ENCODE peak calls at places on chromosome 20, in nine cellular contexts. O, Q, H, F, U, K, M, G and P are unnamed samples.

GRCh38 chr20:6765469-6766058 is 1.9 kb upstream of the BMP2 start:
- DNase-seq in Q (peak), H (peak), O (no peak), K (no peak), G (peak), M (no peak), U (peak), F (peak), P (peak)

GRCh38 chr20:13243826-13244376 is 22.8 kb downstream of the ISM1 start:
- DNase-seq in G (peak), K (no peak), H (no peak), U (peak), O (no peak), Q (no peak), M (no peak), F (no peak), P (no peak)

GRCh38 chr20:23884136-23884770 is 4.7 kb upstream of the CST5 start:
- DNase-seq in K (no peak), O (no peak), G (no peak), Q (no peak), F (no peak), H (no peak), M (no peak), U (no peak), P (no peak)

GRCh38 chr20:41169791-41170351 is 32.5 kb downstream of the PLCG1 start:
- DNase-seq in O (no peak), K (no peak), G (peak), U (peak), M (no peak), H (peak), F (no peak), Q (no peak), P (no peak)

GRCh38 chr20:3349786-3350185 is 57.7 kb downstream of the DNAAF9 start:
- DNase-seq in M (no peak), O (no peak), G (no peak), Q (no peak), U (no peak), H (no peak), F (no peak), K (no peak), P (no peak)

GRCh38 chr20:63579017-63579705 is 5.1 kb upstream of the HELZ2 start:
- DNase-seq in H (no peak), M (no peak), G (no peak), Q (no peak), U (no peak), F (no peak), O (no peak), K (no peak), P (no peak)

GRCh38 chr20:13274311-13274965 is 53.4 kb downstream of the ISM1 start:
- DNase-seq in M (no peak), K (no peak), Q (no peak), G (no peak), U (no peak), F (no peak), H (no peak), O (no peak), P (no peak)

GRCh38 chr20:56181593-56181992 is 66.9 kb upstream of the MC3R start:
- DNase-seq in U (no peak), G (no peak), F (no peak), K (no peak), H (no peak), M (no peak), Q (no peak), O (no peak), P (no peak)

GRCh38 chr20:44704551-44704971 is 10.6 kb upstream of the CCN5 start:
- DNase-seq in U (peak), M (no peak), Q (no peak), K (no peak), O (no peak), G (no peak), F (no peak), H (peak), P (no peak)

GRCh38 chr20:13492001-13492480 is 146.7 kb downstream of the TASP1 start:
- DNase-seq in Q (no peak), H (peak), G (peak), K (no peak), M (peak), O (no peak), F (no peak), U (peak), P (no peak)

GRCh38 chr20:10412591-10413408 is 21.2 kb downstream of the MKKS start:
- DNase-seq in F (peak), Q (no peak), K (no peak), M (no peak), U (no peak), G (peak), H (peak), O (no peak), P (no peak)

GRCh38 chr20:47576516-47577033 is 74.9 kb downstream of the NCOA3 start:
- DNase-seq in F (peak), G (peak), O (peak), Q (peak), U (peak), H (peak), M (peak), K (peak), P (peak)

GRCh38 chr20:64205611-64206026 is 41.4 kb downstream of the MYT1 start:
- DNase-seq in Q (no peak), K (no peak), G (no peak), U (peak), H (no peak), O (no peak), M (no peak), F (no peak), P (no peak)

GRCh38 chr20:17870063-17870740 is 98.4 kb downstream of the SNX5 start:
- DNase-seq in F (no peak), G (no peak), Q (no peak), M (no peak), O (no peak), H (peak), U (no peak), K (no peak), P (no peak)

GRCh38 chr20:37202267-37202943 is 23.1 kb upstream of the MROH8 start:
- DNase-seq in G (peak), O (no peak), H (peak), U (peak), K (no peak), M (peak), F (peak), Q (peak), P (peak)

GRCh38 chr20:15799871-15800270 is 773.4 kb downstream of the KIF16B start:
- DNase-seq in F (no peak), H (peak), M (no peak), Q (no peak), O (no peak), K (no peak), G (peak), U (no peak), P (no peak)

GRCh38 chr20:63689046-63690000 is 7.1 kb upstream of the TNFRSF6B start:
- DNase-seq in H (no peak), Q (no peak), F (no peak), K (no peak), O (no peak), G (no peak), U (no peak), M (no peak), P (no peak)

GRCh38 chr20:4136967-4137334 is 121.6 kb upstream of the RNF24 start:
- DNase-seq in U (no peak), M (no peak), H (no peak), O (no peak), G (no peak), K (no peak), Q (no peak), F (no peak), P (no peak)

GRCh38 chr20:62946918-62947317 is 5.6 kb upstream of the SLC17A9 start:
- DNase-seq in K (no peak), H (no peak), O (peak), F (no peak), M (no peak), Q (no peak), G (no peak), U (no peak), P (no peak)

GRCh38 chr20:5991623-5992441 is 41.4 kb downstream of the MCM8 start:
- DNase-seq in Q (no peak), K (no peak), F (peak), G (peak), H (peak), O (no peak), M (no peak), U (no peak), P (no peak)

GRCh38 chr20:49883246-49883802 is 32.0 kb downstream of the SPATA2 start:
- DNase-seq in U (no peak), F (no peak), H (no peak), M (no peak), Q (no peak), K (no peak), G (no peak), O (no peak), P (no peak)

GRCh38 chr20:56443654-56444540 is 24.5 kb upstream of the RTF2 start:
- DNase-seq in F (no peak), G (peak), Q (no peak), M (no peak), O (no peak), U (no peak), K (no peak), H (peak), P (no peak)

GRCh38 chr20:16014436-16014835 is 558.8 kb downstream of the KIF16B start:
- DNase-seq in M (no peak), G (no peak), O (no peak), H (no peak), F (no peak), U (no peak), K (no peak), Q (no peak), P (no peak)

GRCh38 chr20:63577317-63577894 is 3.4 kb upstream of the HELZ2 start:
- DNase-seq in O (peak), F (no peak), M (peak), K (no peak), U (no peak), Q (no peak), H (no peak), G (no peak), P (no peak)

GRCh38 chr20:41540916-41541315 is 77.3 kb downstream of the CHD6 start:
- DNase-seq in K (no peak), G (no peak), Q (no peak), F (no peak), U (no peak), M (no peak), H (no peak), O (no peak), P (no peak)

GRCh38 chr20:37564388-37565133 is 36.9 kb upstream of the BLCAP start:
- DNase-seq in O (peak), F (peak), M (no peak), H (peak), G (peak), K (no peak), Q (no peak), U (peak), P (peak)

GRCh38 chr20:63333241-63333836 is 27.8 kb downstream of the CHRNA4 start:
- DNase-seq in F (no peak), U (peak), H (no peak), M (no peak), O (no peak), Q (no peak), G (no peak), K (no peak), P (no peak)

GRCh38 chr20:48292806-48293205 is 507.5 kb upstream of the SULF2 start:
- DNase-seq in O (no peak), K (no peak), U (peak), F (no peak), Q (no peak), H (peak), G (no peak), M (no peak), P (no peak)

GRCh38 chr20:63533388-63533787 is 3.8 kb downstream of the PTK6 start:
- DNase-seq in Q (no peak), U (no peak), F (no peak), M (no peak), G (no peak), O (no peak), K (no peak), H (no peak), P (no peak)

GRCh38 chr20:51494241-51495110 is 48.0 kb downstream of the NFATC2 start:
- DNase-seq in H (no peak), O (no peak), Q (no peak), K (no peak), G (no peak), F (no peak), U (no peak), M (no peak), P (no peak)

GRCh38 chr20:62289131-62289530 is 13.7 kb upstream of the ADRM1 start:
- DNase-seq in O (no peak), K (no peak), U (no peak), F (no peak), H (no peak), G (no peak), M (no peak), Q (no peak), P (no peak)

GRCh38 chr20:60138263-60139127 is 180.3 kb downstream of the CDH26 start:
- DNase-seq in H (peak), Q (no peak), K (peak), U (peak), O (no peak), G (peak), M (no peak), F (no peak), P (peak)

GRCh38 chr20:37420610-37421009 is 74.7 kb downstream of the SRC start:
- DNase-seq in G (no peak), O (no peak), U (no peak), K (no peak), Q (no peak), F (no peak), H (no peak), M (no peak), P (no peak)

GRCh38 chr20:13061381-13061780 is 52.6 kb downstream of the SPTLC3 start:
- DNase-seq in K (no peak), Q (no peak), H (no peak), F (no peak), G (no peak), U (peak), O (peak), M (no peak), P (no peak)

GRCh38 chr20:8721098-8721497 is 347.8 kb upstream of the PLCB4 start:
- DNase-seq in U (peak), H (peak), M (peak), O (peak), G (peak), Q (peak), F (peak), K (no peak), P (no peak)

GRCh38 chr20:23007462-23007861 is 27.6 kb upstream of the SSTR4 start:
- DNase-seq in F (no peak), O (no peak), U (no peak), H (no peak), K (no peak), Q (no peak), M (no peak), G (no peak), P (no peak)

GRCh38 chr20:54643761-54644160 is 168.4 kb downstream of the DOK5 start:
- DNase-seq in F (no peak), U (peak), K (no peak), M (no peak), O (no peak), Q (no peak), H (peak), G (peak), P (no peak)

GRCh38 chr20:4091332-4092135 is 76.2 kb upstream of the RNF24 start:
- DNase-seq in K (no peak), Q (no peak), M (peak), G (peak), U (peak), O (peak), F (peak), H (peak), P (peak)

DNA sequence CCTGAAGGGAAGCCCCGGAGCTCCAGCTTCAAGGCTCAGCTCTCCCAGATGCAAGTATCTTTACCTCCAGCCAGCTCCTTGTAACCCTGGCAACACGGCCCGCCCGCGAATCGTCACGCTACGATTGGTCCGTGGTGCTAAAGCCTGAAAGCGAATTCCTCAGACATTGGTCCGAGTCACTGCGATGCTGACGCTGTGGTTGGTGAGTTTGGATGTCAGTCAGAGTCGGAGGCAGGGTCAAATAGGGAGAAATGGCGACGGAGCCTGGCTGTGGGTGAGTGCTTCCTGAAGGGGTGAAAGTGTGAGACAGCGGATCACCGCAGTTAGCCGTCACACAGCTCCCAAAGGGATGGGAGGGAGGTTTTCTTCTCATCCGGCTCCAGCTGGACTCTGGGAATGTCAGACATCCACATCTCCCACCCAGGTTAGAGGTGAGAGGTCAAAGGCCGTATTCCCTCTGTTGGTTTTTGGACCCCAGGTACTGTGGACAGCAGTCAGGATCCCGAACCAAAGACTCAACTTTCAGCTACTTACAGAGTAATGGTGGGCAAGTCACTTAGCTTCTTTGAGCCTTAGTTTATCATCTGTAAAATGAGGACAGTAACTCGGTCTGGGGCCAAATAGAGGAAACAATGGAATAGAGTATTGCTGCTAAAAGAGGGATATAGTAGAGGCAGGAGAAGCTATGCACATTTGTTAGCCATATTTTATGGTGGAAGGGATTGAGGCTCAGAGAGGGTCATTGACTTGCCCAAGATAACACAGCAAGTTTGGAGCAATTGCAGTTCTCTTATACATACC is at the start of gene ZSWIM1:
- DNase-seq in M (peak), H (peak), F (peak), U (peak), Q (peak), O (peak), K (peak), G (peak), P (peak)
- TF ChIP-seq CTCF in M (no peak), H (no peak), F (no peak), U (no peak), Q (no peak), O (no peak), K (no peak), G (no peak), P (no peak)

GRCh38 chr20:1467082-1467354 is 369 bp upstream of the NSFL1C start:
- DNase-seq in O (no peak), U (no peak), M (no peak), Q (no peak), K (no peak), G (no peak), H (no peak), F (no peak), P (no peak)
- TF ChIP-seq CTCF in O (no peak), U (peak), M (no peak), Q (no peak), K (no peak), G (no peak), H (no peak), F (no peak), P (no peak)

GRCh38 chr20:58621906-58622548 is 29.1 kb upstream of the STX16 start:
- DNase-seq in M (no peak), H (peak), O (no peak), G (no peak), U (no peak), K (no peak), F (no peak), Q (peak), P (no peak)
- TF ChIP-seq CTCF in M (no peak), H (peak), O (no peak), G (peak), U (no peak), K (peak), F (peak), Q (no peak), P (no peak)

GRCh38 chr20:11979306-11980128 is 61.8 kb downstream of the BTBD3 start:
- DNase-seq in O (no peak), Q (no peak), K (no peak), H (no peak), U (no peak), M (no peak), G (no peak), F (no peak), P (no peak)

GRCh38 chr20:11981366-11981947 is 63.8 kb downstream of the BTBD3 start:
- DNase-seq in O (no peak), G (no peak), F (no peak), H (no peak), K (no peak), U (no peak), M (no peak), Q (no peak), P (no peak)

GRCh38 chr20:11982289-11982957 is 64.7 kb downstream of the BTBD3 start:
- DNase-seq in U (no peak), M (no peak), H (no peak), K (no peak), G (no peak), O (peak), F (no peak), Q (no peak), P (no peak)

GRCh38 chr20:11978496-11978895 is 60.8 kb downstream of the BTBD3 start:
- DNase-seq in M (no peak), G (no peak), K (no peak), H (no peak), F (no peak), O (no peak), U (no peak), Q (no peak), P (no peak)

GRCh38 chr20:11980263-11980662 is 62.6 kb downstream of the BTBD3 start:
- DNase-seq in H (no peak), O (no peak), G (no peak), U (no peak), K (no peak), F (no peak), Q (no peak), M (no peak), P (no peak)
- TF ChIP-seq CTCF in H (no peak), O (no peak), G (peak), U (no peak), K (no peak), F (no peak), Q (no peak), M (no peak), P (no peak)

GRCh38 chr20:2300002-2300401 is 4.2 kb downstream of the TGM3 start:
- DNase-seq in K (no peak), F (no peak), O (no peak), H (no peak), U (no peak), M (no peak), Q (no peak), G (no peak), P (no peak)
- TF ChIP-seq CTCF in K (no peak), F (no peak), O (no peak), H (no peak), U (no peak), M (no peak), Q (no peak), G (no peak), P (no peak)

DNA sequence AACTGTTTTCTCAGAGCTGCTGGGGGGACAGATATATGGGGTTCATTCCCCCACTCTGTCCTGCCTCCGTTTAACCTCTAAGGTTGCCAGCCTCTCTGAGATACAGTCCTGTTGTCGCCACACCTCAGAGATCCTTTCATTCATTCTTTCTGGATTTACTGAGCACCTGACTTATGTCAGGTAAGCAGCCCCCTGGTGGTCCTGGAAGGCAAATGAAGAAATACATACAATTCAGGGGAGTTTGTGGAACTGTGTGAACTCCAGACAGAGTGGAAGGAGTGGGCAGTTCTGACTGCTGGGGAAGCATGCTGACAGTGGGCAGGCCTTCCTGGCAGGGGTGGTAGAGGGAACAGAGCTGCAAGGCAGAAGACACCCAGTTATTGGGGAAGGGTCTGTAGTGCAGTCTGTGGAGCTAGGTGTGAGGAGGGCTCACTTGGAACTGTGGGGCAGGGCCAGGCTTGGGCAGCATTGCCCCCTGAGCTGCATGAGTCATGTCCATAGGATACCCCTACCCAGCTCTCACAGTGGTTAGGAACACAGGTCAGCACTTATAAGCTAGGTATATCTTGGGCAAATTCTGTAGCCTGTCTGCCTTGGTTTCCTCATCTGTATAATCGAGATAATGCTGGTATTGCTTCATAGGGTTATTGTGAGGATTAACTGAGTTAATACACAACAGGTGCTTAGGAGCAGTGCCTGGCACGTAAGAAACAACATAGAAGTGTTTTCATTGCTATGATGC is 12.8 kb upstream of the SGK2 start:
- DNase-seq in U (no peak), H (no peak), F (no peak), G (no peak), K (no peak), Q (no peak), M (no peak), O (no peak), P (no peak)
- TF ChIP-seq CTCF in U (no peak), H (no peak), F (no peak), G (no peak), K (no peak), Q (no peak), M (no peak), O (no peak), P (no peak)

GRCh38 chr20:38649275-38649891 is 47.8 kb downstream of the ARHGAP40 start:
- DNase-seq in U (peak), F (peak), M (no peak), Q (no peak), K (no peak), G (peak), H (peak), O (no peak), P (peak)
- TF ChIP-seq CTCF in U (peak), F (peak), M (no peak), Q (peak), K (peak), G (peak), H (peak), O (no peak), P (peak)